ENCODE peak calls at places on chromosomes 6 and 20, in six cellular contexts. A, H, J, D, Q and O are unnamed samples.

GRCh38 chr6:55239099-55239498 is 64.8 kb downstream of the HCRTR2 start:
- DNase-seq in Q (peak; percentile 18), D (no peak), J (no peak), H (no peak), A (peak; percentile 5), O (peak; percentile 58)

GRCh38 chr6:111789593-111789992 is 83.7 kb downstream of the FYN start:
- DNase-seq in Q (no peak), J (peak; percentile 40), D (no peak), A (peak; percentile 74), H (peak; percentile 39), O (peak; percentile 73)

GRCh38 chr6:89487864-89488263 is 54.9 kb downstream of the ANKRD6 start:
- DNase-seq in J (no peak), H (no peak), Q (no peak), D (no peak), A (no peak), O (no peak)

GRCh38 chr6:168920289-168920688 is 333.4 kb downstream of the THBS2 start:
- DNase-seq in A (no peak), H (no peak), Q (no peak), J (no peak), D (no peak), O (no peak)

GRCh38 chr6:24848461-24848860 is 49.7 kb upstream of the ARMH2 start:
- DNase-seq in D (no peak), J (no peak), Q (no peak), H (no peak), A (no peak), O (no peak)

GRCh38 chr20:15191082-15191723 is 853.8 kb upstream of the FLRT3 start:
- DNase-seq in A (no peak), D (no peak), J (no peak), H (no peak), Q (no peak), O (no peak)

GRCh38 chr6:123338394-123338793 is 298.4 kb downstream of the TRDN start:
- DNase-seq in A (no peak), D (no peak), H (no peak), Q (no peak), J (peak; percentile 10), O (no peak)

GRCh38 chr6:169857343-169858292 is 106.2 kb downstream of the ERMARD start:
- DNase-seq in Q (no peak), A (no peak), D (no peak), J (no peak), H (no peak), O (no peak)

GRCh38 chr20:36184816-36185776 is 30.6 kb downstream of the EPB41L1 start:
- DNase-seq in J (no peak), H (no peak), A (no peak), Q (no peak), D (no peak), O (no peak)

GRCh38 chr20:55174635-55175034 is 699.2 kb downstream of the DOK5 start:
- DNase-seq in H (no peak), D (no peak), J (no peak), Q (no peak), A (no peak), O (no peak)

GRCh38 chr6:7542065-7542877 is 800 bp downstream of the DSP start:
- DNase-seq in Q (peak; percentile 3), H (peak; percentile 5), J (peak; percentile 23), A (no peak), D (no peak), O (no peak)

GRCh38 chr6:114297135-114297534 is 45.7 kb downstream of the HS3ST5 start:
- DNase-seq in A (no peak), J (no peak), D (no peak), H (no peak), Q (no peak), O (no peak)

GRCh38 chr20:31695849-31696804 is 26.5 kb downstream of the BCL2L1 start:
- DNase-seq in A (peak; percentile 92), Q (peak; percentile 37), D (no peak), H (no peak), J (peak; percentile 77), O (peak; percentile 92)

GRCh38 chr6:90719321-90720195 is 132.7 kb upstream of the MAP3K7 start:
- DNase-seq in J (no peak), A (no peak), Q (no peak), D (no peak), H (no peak), O (no peak)

GRCh38 chr20:43835944-43836540 is 78.6 kb upstream of the TOX2 start:
- DNase-seq in D (no peak), Q (no peak), H (no peak), A (no peak), J (no peak), O (no peak)

GRCh38 chr6:107083047-107083768 is 32.1 kb downstream of the BEND3 start:
- DNase-seq in J (no peak), D (peak; percentile 17), Q (no peak), A (no peak), H (no peak), O (no peak)

GRCh38 chr6:153170511-153170910 is 39.4 kb upstream of the RGS17 start:
- DNase-seq in J (no peak), D (no peak), H (no peak), Q (peak; percentile 27), A (peak; percentile 86), O (peak; percentile 84)

GRCh38 chr6:11204987-11205386 is 27.5 kb downstream of the NEDD9 start:
- DNase-seq in J (no peak), Q (no peak), A (no peak), D (no peak), H (no peak), O (no peak)

GRCh38 chr20:36298061-36298460 is 8.1 kb upstream of the DLGAP4 start:
- DNase-seq in J (no peak), A (no peak), Q (no peak), H (no peak), D (no peak), O (no peak)

GRCh38 chr20:45011108-45011526 is 44.8 kb downstream of the STK4 start:
- DNase-seq in J (no peak), D (no peak), A (peak; percentile 75), H (peak; percentile 50), Q (peak; percentile 80), O (peak; percentile 82)

GRCh38 chr6:33082702-33083101 is 6.9 kb downstream of the HLA-DPB1 start:
- DNase-seq in Q (peak; percentile 36), A (peak; percentile 59), H (no peak), J (peak; percentile 29), D (no peak), O (peak; percentile 58)

GRCh38 chr20:25285856-25286798 is 38.2 kb downstream of the PYGB start:
- DNase-seq in H (peak; percentile 3), D (peak; percentile 60), Q (no peak), J (no peak), A (no peak), O (no peak)

GRCh38 chr6:63635563-63636515 is at the start of gene PHF3:
- DNase-seq in Q (peak; percentile 91), H (peak; percentile 88), D (peak; percentile 93), A (peak; percentile 83), J (peak; percentile 91), O (peak; percentile 86)

GRCh38 chr6:63636516-63636968 is 940 bp downstream of the PHF3 start:
- DNase-seq in H (peak; percentile 58), Q (peak; percentile 40), A (peak; percentile 38), D (peak; percentile 77), J (peak; percentile 30), O (peak; percentile 25)

GRCh38 chr6:63634630-63635029 is 972 bp upstream of the PHF3 start:
- DNase-seq in J (no peak), A (no peak), D (no peak), H (no peak), Q (peak; percentile 20), O (no peak)

GRCh38 chr6:63637865-63638445 is 2.4 kb downstream of the PHF3 start:
- DNase-seq in Q (no peak), D (no peak), J (no peak), A (no peak), H (no peak), O (peak; percentile 22)

GRCh38 chr6:63635165-63635562 is 438 bp upstream of the PHF3 start:
- DNase-seq in D (no peak), A (no peak), J (no peak), Q (no peak), H (peak; percentile 5), O (no peak)
- H3K4me3 ChIP-seq in D (peak overlapping the region; percentile 87), A (peak overlapping the region; percentile 54), J (peak overlapping the region; percentile 93), Q (peak overlapping the region; percentile 91), H (peak overlapping the region; percentile 86), O (peak overlapping the region; percentile 35)

GRCh38 chr20:57754190-57754589 is 44.4 kb upstream of the PMEPA1 start:
- DNase-seq in D (no peak), A (no peak), H (no peak), Q (no peak), J (no peak), O (no peak)
- TF ChIP-seq CTCF in D (no peak), A (no peak), H (no peak), Q (no peak), J (no peak), O (no peak)

GRCh38 chr6:43076928-43077809 is 1.1 kb downstream of the PTK7 start:
- DNase-seq in Q (peak; percentile 47), H (no peak), A (peak; percentile 44), J (no peak), D (no peak), O (peak; percentile 47)

GRCh38 chr6:43074847-43075741 is 1.0 kb upstream of the PTK7 start:
- DNase-seq in Q (peak; percentile 84), J (no peak), A (peak; percentile 66), H (no peak), D (no peak), O (peak; percentile 41)

GRCh38 chr6:43076093-43076927 is at the start of gene PTK7:
- DNase-seq in H (peak; percentile 16), J (peak; percentile 18), Q (peak; percentile 72), D (no peak), A (peak; percentile 36), O (peak; percentile 75)

GRCh38 chr6:43077981-43078411 is 1.9 kb downstream of the PTK7 start:
- DNase-seq in J (no peak), A (peak; percentile 61), D (no peak), H (no peak), Q (no peak), O (no peak)

DNA sequence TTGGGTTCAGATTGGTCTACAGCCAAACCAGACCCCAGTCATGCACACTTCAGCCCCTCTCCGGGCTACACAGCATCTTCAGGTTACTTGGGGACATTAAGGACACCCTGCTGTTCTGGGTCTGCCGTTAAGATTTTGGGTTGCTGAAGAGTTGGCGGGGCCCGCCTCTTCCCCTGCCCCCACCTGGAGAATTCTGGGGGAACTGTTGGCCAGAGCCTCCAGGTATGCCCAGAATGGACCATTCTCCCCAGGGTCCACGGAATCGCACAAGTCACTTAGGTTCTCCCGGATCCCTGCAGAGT is 372 bp upstream of the PTK7 start:
- DNase-seq in Q (no peak), J (no peak), H (no peak), D (no peak), A (no peak), O (no peak)
- H3K4me3 ChIP-seq in Q (peak overlapping the region; percentile 51), J (peak overlapping the region; percentile 63), H (peak overlapping the region; percentile 60), D (peak overlapping the region; percentile 56), A (peak overlapping the region; percentile 37), O (peak overlapping the region; percentile 49)

DNA sequence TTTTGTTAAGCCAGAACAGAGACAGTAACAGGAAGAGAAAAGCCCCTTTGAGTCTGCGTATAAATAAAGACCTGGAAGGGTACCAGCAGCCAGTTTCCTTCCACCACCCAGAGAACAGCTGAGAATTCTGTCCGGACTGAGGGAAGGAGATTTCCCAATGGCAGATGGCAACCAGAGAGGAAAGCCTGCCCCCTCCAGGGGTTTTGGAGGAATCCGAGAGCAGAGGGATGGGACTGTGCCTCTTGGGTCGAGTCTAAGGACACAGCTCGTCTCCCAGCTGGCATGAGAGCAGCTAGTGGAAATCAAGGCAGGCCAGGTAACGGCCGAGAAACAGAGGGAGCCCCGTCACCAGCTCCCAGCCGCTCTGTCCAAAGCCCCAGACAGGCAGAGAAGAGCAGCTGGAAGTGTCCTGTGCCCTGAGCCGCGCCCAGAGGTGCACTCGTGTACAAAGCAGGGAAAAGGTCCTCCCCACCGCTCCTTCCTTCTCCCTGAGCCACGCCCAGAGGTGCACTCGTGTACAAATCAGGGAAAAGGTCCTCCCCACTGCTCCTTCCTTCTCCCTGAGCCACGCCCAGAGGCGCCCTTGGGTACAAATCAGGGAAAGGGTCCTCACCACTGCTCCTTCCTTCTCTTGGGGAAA is 134.0 kb upstream of the SNX9 start:
- DNase-seq in H (no peak), J (no peak), Q (no peak), A (no peak), D (no peak), O (peak; percentile 52)
- TF ChIP-seq CTCF in H (no peak), J (peak; percentile 30), Q (no peak), A (peak; percentile 12), D (no peak), O (no peak)